ENCODE peak calls at places on chromosomes 16 and 17, in nine cellular contexts. C is suprapubic skin; D is NCI-H1092; F is aorta; I is ELR; Z is pancreas; H is stimulated activated effector memory CD8-positive, alpha-beta T cell treated with anti-CD3 and anti-CD28 coated beads, Interleukin-12 subunit alpha, Interleukin-12 subunit beta, amount 100 ng/mL, for 72 hours; T is PC-9; Y is heart left ventricle. L is an unnamed sample.
A peak's percentile ranks its signal among the peaks of the same experiment; 100 is the strongest.

GRCh38 chr16:50680907-50681885 is at the start of gene SNX20:
- DNase-seq in C (no peak), D (no peak), F (peak; percentile 74), I (no peak), Z (no peak), H (peak; percentile 78), T (no peak), Y (no peak), L (peak; percentile 34)

GRCh38 chr16:69542974-69543373 is 22.8 kb upstream of the NFAT5 start:
- DNase-seq in C (no peak), D (no peak), F (no peak), I (no peak), Z (no peak), H (no peak), T (no peak), Y (no peak), L (no peak)

GRCh38 chr16:25093208-25094061 is 18.1 kb upstream of the LCMT1 start:
- DNase-seq in C (no peak), D (no peak), F (no peak), I (no peak), Z (no peak), H (no peak), T (no peak), Y (no peak), L (no peak)

GRCh38 chr17:79214940-79215604 is 140.4 kb downstream of the ENGASE start:
- DNase-seq in C (no peak), D (no peak), F (no peak), I (no peak), Z (no peak), H (no peak), T (no peak), Y (no peak), L (no peak)

GRCh38 chr17:8801135-8801840 is 2.1 kb upstream of the MFSD6L start:
- DNase-seq in C (no peak), D (no peak), F (no peak), I (no peak), Z (no peak), H (peak; percentile 36), T (no peak), Y (no peak), L (no peak)

GRCh38 chr16:31354394-31355291 is at the start of gene ITGAX:
- DNase-seq in C (peak; percentile 81), D (no peak), F (peak; percentile 85), I (peak; percentile 65), Z (no peak), H (peak; percentile 88), T (no peak), Y (peak; percentile 68), L (peak; percentile 90)

GRCh38 chr17:64134216-64134970 is 4.4 kb upstream of the ERN1 start:
- DNase-seq in C (no peak), D (no peak), F (no peak), I (no peak), Z (no peak), H (no peak), T (no peak), Y (no peak), L (no peak)

GRCh38 chr17:75590849-75591721 is 3.5 kb downstream of the MYO15B start:
- DNase-seq in C (no peak), D (no peak), F (no peak), I (no peak), Z (no peak), H (no peak), T (no peak), Y (no peak), L (no peak)

GRCh38 chr16:49600976-49601375 is 227.4 kb downstream of the C16orf78 start:
- DNase-seq in C (no peak), D (no peak), F (no peak), I (no peak), Z (no peak), H (no peak), T (no peak), Y (no peak), L (no peak)

GRCh38 chr16:50863673-50864144 is 121.8 kb downstream of the CYLD start:
- DNase-seq in C (no peak), D (no peak), F (no peak), I (no peak), Z (no peak), H (peak; percentile 20), T (no peak), Y (no peak), L (no peak)

GRCh38 chr17:49401971-49402491 is 12.7 kb downstream of the PHB1 start:
- DNase-seq in C (peak; percentile 77), D (no peak), F (no peak), I (no peak), Z (no peak), H (no peak), T (no peak), Y (no peak), L (no peak)

GRCh38 chr16:56547120-56547948 is 17.5 kb upstream of the MT4 start:
- DNase-seq in C (no peak), D (no peak), F (no peak), I (peak; percentile 84), Z (no peak), H (no peak), T (no peak), Y (no peak), L (no peak)

GRCh38 chr16:67647111-67647651 is 2.2 kb downstream of the CARMIL2 start:
- DNase-seq in C (no peak), D (no peak), F (no peak), I (no peak), Z (no peak), H (no peak), T (no peak), Y (no peak), L (no peak)

GRCh38 chr17:75843577-75844529 is at the start of gene UNC13D:
- DNase-seq in C (peak; percentile 82), D (no peak), F (no peak), I (no peak), Z (peak; percentile 53), H (peak; percentile 78), T (peak; percentile 80), Y (peak; percentile 47), L (peak; percentile 23)

GRCh38 chr17:79137791-79138190 is 63.2 kb downstream of the ENGASE start:
- DNase-seq in C (no peak), D (no peak), F (no peak), I (no peak), Z (no peak), H (no peak), T (no peak), Y (no peak), L (no peak)

GRCh38 chr17:78168906-78169793 is 769 bp downstream of the SYNGR2 start:
- DNase-seq in C (no peak), D (no peak), F (peak; percentile 79), I (peak; percentile 78), Z (peak; percentile 65), H (peak; percentile 70), T (no peak), Y (peak; percentile 69), L (no peak)

GRCh38 chr16:66483689-66484452 is 56.8 kb downstream of the BEAN1 start:
- DNase-seq in C (peak; percentile 90), D (peak; percentile 72), F (peak; percentile 88), I (peak; percentile 82), Z (peak; percentile 78), H (peak; percentile 85), T (peak; percentile 74), Y (peak; percentile 78), L (peak; percentile 56)

GRCh38 chr16:81873843-81874752 is 95.0 kb downstream of the PLCG2 start:
- DNase-seq in C (no peak), D (no peak), F (peak; percentile 64), I (peak; percentile 72), Z (peak; percentile 58), H (peak; percentile 82), T (no peak), Y (peak; percentile 37), L (peak; percentile 37)

GRCh38 chr16:53053967-53054669 is 673 bp upstream of the CHD9 start:
- DNase-seq in C (no peak), D (no peak), F (peak; percentile 72), I (no peak), Z (peak; percentile 55), H (peak; percentile 52), T (no peak), Y (peak; percentile 54), L (no peak)

GRCh38 chr16:14629612-14629918 is 495 bp downstream of the PARN start:
- DNase-seq in C (no peak), D (no peak), F (no peak), I (peak; percentile 28), Z (no peak), H (no peak), T (no peak), Y (peak; percentile 29), L (no peak)

GRCh38 chr17:21287703-21288449 is 3.4 kb downstream of the MAP2K3 start:
- DNase-seq in C (peak; percentile 98), D (no peak), F (peak; percentile 98), I (peak; percentile 98), Z (peak; percentile 99), H (peak; percentile 96), T (peak; percentile 96), Y (peak; percentile 98), L (peak; percentile 94)

GRCh38 chr16:56518435-56518834 is 1.4 kb downstream of the BBS2 start:
- DNase-seq in C (no peak), D (no peak), F (no peak), I (peak; percentile 36), Z (no peak), H (no peak), T (no peak), Y (no peak), L (no peak)

GRCh38 chr16:11112723-11113348 is 143.2 kb downstream of the SOCS1 start:
- DNase-seq in C (no peak), D (peak; percentile 51), F (no peak), I (no peak), Z (no peak), H (no peak), T (no peak), Y (no peak), L (no peak)

L was measured in NK-92 treated with Interleukin-12 subunit alpha and Interleukin-12 subunit beta, amount 100 ng/mL, for 24 hours.